ENCODE peak calls at places on chromosomes 4 and X, in seven cellular contexts. C is endodermal cell; M is esophagus squamous epithelium; X is CD8-positive, alpha-beta T cell; I is PC-9; W is effector memory CD4-positive, alpha-beta T cell; B is IMR-90. S is an unnamed sample. For H3K4me1, the result is how much of the 10 kb centered on the place peaks cover.

GRCh38 chrX:13080128-13080795 is 35.8 kb upstream of the FAM9C start:
- DNase-seq in C (no peak), M (no peak), X (no peak), I (no peak), W (no peak), B (no peak), S (no peak)

GRCh38 chr4:78057600-78058560 is 757 bp downstream of the FRAS1 start:
- DNase-seq in C (peak), M (no peak), X (peak), I (peak), W (no peak), B (peak), S (peak)

GRCh38 chrX:119721487-119721886 is 28.5 kb upstream of the SEPTIN6 start:
- DNase-seq in C (no peak), M (no peak), X (no peak), I (no peak), W (no peak), B (no peak), S (no peak)

GRCh38 chr4:89447543-89447942 is 139.9 kb upstream of the GPRIN3 start:
- DNase-seq in C (no peak), M (no peak), X (no peak), I (no peak), W (no peak), B (no peak), S (no peak)

GRCh38 chr4:102578819-102579218 is 77.7 kb downstream of the NFKB1 start:
- DNase-seq in C (peak), M (no peak), X (no peak), I (no peak), W (no peak), B (no peak), S (no peak)

GRCh38 chr4:19438228-19438627 is 813.5 kb upstream of the SLIT2 start:
- DNase-seq in C (no peak), M (no peak), X (no peak), I (no peak), W (no peak), B (peak), S (no peak)

GRCh38 chr4:38034986-38035882 is 75.0 kb downstream of the PTTG2 start:
- DNase-seq in C (no peak), M (no peak), X (peak), I (peak), W (peak), B (peak), S (no peak)

GRCh38 chr4:165844151-165844550 is 28.9 kb upstream of the TLL1 start:
- DNase-seq in C (no peak), M (no peak), X (no peak), I (no peak), W (no peak), B (no peak), S (no peak)

GRCh38 chrX:46398874-46399273 is 146.3 kb downstream of the ZNF674 start:
- DNase-seq in C (no peak), M (no peak), X (no peak), I (no peak), W (no peak), B (no peak), S (no peak)

GRCh38 chrX:47278684-47279083 is 45.9 kb downstream of the USP11 start:
- DNase-seq in C (no peak), M (no peak), X (no peak), I (peak), W (no peak), B (peak), S (no peak)

GRCh38 chr4:143512978-143513313 is 556 bp upstream of the SMARCA5 start:
- DNase-seq in C (no peak), M (no peak), X (no peak), I (no peak), W (peak), B (no peak), S (no peak)

GRCh38 chrX:141341341-141341740 is 99.0 kb upstream of the SPANXC start:
- DNase-seq in C (no peak), M (no peak), X (no peak), I (no peak), W (no peak), B (peak), S (no peak)

GRCh38 chr4:48227662-48228061 is 42.0 kb downstream of the TEC start:
- DNase-seq in C (no peak), M (no peak), X (no peak), I (no peak), W (no peak), B (no peak), S (no peak)

GRCh38 chrX:30791296-30792278 is 97.5 kb downstream of the TAB3 start:
- DNase-seq in C (peak), M (no peak), X (no peak), I (no peak), W (no peak), B (no peak), S (no peak)

GRCh38 chr4:138535316-138535715 is 293.2 kb upstream of the SLC7A11 start:
- DNase-seq in C (no peak), M (no peak), X (no peak), I (no peak), W (no peak), B (no peak), S (no peak)

GRCh38 chr4:128571747-128572146 is 237.8 kb upstream of the JADE1 start:
- DNase-seq in C (no peak), M (no peak), X (no peak), I (peak), W (no peak), B (peak), S (peak)

GRCh38 chrX:125436855-125437254 is 117.2 kb downstream of the TEX13C start:
- DNase-seq in C (no peak), M (no peak), X (no peak), I (no peak), W (no peak), B (no peak), S (no peak)

GRCh38 chr4:71400788-71401187 is 62.0 kb downstream of the SLC4A4 start:
- DNase-seq in C (no peak), M (no peak), X (no peak), I (no peak), W (no peak), B (no peak), S (no peak)

GRCh38 chrX:22249371-22249770 is 23.3 kb upstream of the CBLL2 start:
- DNase-seq in C (no peak), M (no peak), X (no peak), I (no peak), W (no peak), B (no peak), S (no peak)

GRCh38 chrX:134580947-134581346 is 77.3 kb downstream of the PLAC1 start:
- DNase-seq in C (no peak), M (no peak), X (no peak), I (no peak), W (no peak), B (peak), S (no peak)

GRCh38 chrX:110280954-110281353 is 36.9 kb downstream of the AMMECR1 start:
- DNase-seq in C (no peak), M (no peak), X (no peak), I (no peak), W (no peak), B (peak), S (no peak)

GRCh38 chr4:173243321-173243720 is 74.7 kb downstream of the GALNT7 start:
- DNase-seq in C (no peak), M (no peak), X (no peak), I (peak), W (no peak), B (peak), S (no peak)

GRCh38 chr4:41933997-41934812 is 1.0 kb upstream of the TMEM33 start:
- DNase-seq in C (no peak), M (no peak), X (no peak), I (peak), W (no peak), B (no peak), S (no peak)

GRCh38 chrX:153763989-153764755 is at the start of gene PLXNB3:
- DNase-seq in C (peak), M (no peak), X (peak), I (peak), W (peak), B (peak), S (peak)

GRCh38 chr4:117324851-117325491 is 239.6 kb upstream of the TRAM1L1 start:
- DNase-seq in C (no peak), M (no peak), X (no peak), I (peak), W (no peak), B (peak), S (no peak)

GRCh38 chrX:96447161-96447560 is 237.5 kb upstream of the DIAPH2 start:
- DNase-seq in C (no peak), M (no peak), X (no peak), I (no peak), W (no peak), B (no peak), S (no peak)

GRCh38 chrX:10631416-10632145 is 11.2 kb upstream of the MID1 start:
- DNase-seq in C (no peak), M (no peak), X (no peak), I (no peak), W (no peak), B (peak), S (no peak)

GRCh38 chr4:97759785-97760184 is 383.5 kb downstream of the STPG2 start:
- DNase-seq in C (no peak), M (no peak), X (no peak), I (no peak), W (no peak), B (no peak), S (no peak)

GRCh38 chrX:10577863-10578262 is 42.5 kb downstream of the MID1 start:
- DNase-seq in C (no peak), M (no peak), X (no peak), I (no peak), W (no peak), B (no peak), S (no peak)

GRCh38 chrX:56233682-56234081 is 1.5 kb downstream of the KLF8 start:
- DNase-seq in C (peak), M (no peak), X (no peak), I (peak), W (peak), B (no peak), S (peak)

GRCh38 chr4:53185853-53186590 is 179.8 kb downstream of the SCFD2 start:
- DNase-seq in C (no peak), M (no peak), X (no peak), I (no peak), W (no peak), B (peak), S (no peak)

GRCh38 chr4:3766207-3766790 is at the start of gene ADRA2C:
- DNase-seq in C (peak), M (no peak), X (no peak), I (no peak), W (no peak), B (no peak), S (peak)
- H3K4me1 ChIP-seq in C (under half), M (under half), X (under half), I (under half), W (under half), B (under half), S (under half)

DNA sequence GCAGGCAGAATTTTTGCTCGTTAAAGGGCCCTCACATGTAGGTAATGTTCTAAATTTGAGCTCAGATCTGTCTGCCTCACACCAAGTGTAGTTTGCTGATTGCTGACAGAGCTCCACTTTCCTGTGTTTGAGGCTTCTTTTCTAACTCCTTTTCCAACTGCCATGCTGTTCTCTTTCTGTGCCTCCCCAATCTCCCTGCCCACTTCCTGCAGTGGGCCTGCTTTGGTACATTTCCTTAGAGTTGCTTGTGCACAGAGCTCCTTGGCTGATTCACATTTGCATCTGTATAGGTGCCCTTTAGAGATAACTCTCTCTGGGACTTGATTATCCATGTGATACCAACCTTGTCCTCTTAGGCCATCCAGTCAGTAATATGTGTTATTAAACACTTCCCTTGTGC is 4.5 kb downstream of the MED28 start:
- DNase-seq in C (no peak), M (no peak), X (no peak), I (no peak), W (no peak), B (no peak), S (no peak)
- H3K4me1 ChIP-seq in C (under half), M (under half), X (under half), I (under half), W (under half), B (under half), S (under half)

DNA sequence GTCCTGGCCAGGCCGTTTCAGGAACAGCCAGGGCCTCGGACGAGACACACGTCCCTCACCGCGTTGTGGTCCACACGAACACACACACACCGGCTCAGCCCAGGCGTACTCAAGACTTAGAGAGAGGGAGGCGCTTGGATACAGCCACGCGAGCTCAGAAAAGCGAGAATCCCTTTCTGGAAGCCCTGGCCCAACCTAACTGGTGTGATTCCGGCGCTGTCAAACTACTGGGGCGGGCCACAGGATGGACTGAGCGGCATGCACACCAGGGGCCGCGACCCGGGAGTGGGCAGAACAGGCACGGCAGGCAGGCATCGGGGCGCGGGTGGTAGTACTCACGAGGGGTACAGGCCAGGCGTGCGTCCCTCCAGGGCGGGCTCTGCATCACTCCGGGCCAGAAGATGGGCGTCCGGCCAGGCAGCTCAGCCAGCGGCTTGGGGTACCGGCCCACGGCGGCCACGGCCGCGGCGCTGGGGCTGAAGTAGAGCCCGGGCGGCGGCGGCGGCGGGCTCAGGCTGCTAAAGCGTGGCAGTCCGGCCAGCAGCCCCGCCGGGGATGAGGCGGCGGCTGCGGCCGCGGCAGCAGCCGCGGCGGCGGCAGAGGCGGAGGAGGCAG is 1.8 kb downstream of the NKX6-1 start:
- DNase-seq in C (no peak), M (no peak), X (no peak), I (no peak), W (no peak), B (peak), S (no peak)
- H3K4me1 ChIP-seq in C (under half), M (under half), X (under half), I (under half), W (under half), B (under half), S (under half)

DNA sequence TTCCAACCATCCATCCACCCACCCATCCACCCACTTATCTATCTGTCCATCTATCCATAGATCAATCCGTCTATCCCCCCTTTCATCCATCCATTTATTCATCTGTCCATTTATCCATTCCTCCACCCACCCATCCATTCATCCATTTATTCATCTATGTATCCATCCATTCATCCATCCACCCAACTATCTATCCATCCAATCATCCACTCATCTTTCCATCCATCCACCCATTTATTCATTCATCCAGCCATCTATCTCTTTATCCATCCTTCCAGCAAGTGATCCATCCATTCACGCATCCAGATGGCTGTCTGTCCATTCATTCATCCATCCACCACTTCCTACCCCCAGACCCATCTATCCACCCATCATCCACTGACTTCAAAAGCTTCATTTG is 84.0 kb upstream of the CD99 start:
- DNase-seq in C (no peak), M (no peak), X (no peak), I (no peak), W (no peak), B (no peak), S (no peak)
- H3K4me1 ChIP-seq in C (under half), M (under half), X (under half), I (under half), W (under half), B (under half), S (under half)

GRCh38 chr4:163612762-163613161 is 118.3 kb downstream of the TMA16 start:
- DNase-seq in C (no peak), M (no peak), X (no peak), I (no peak), W (no peak), B (no peak), S (no peak)
- H3K4me1 ChIP-seq in C (under half), M (under half), X (under half), I (under half), W (under half), B (under half), S (under half)

GRCh38 chr4:10105421-10105820 is 11.2 kb downstream of the WDR1 start:
- DNase-seq in C (no peak), M (no peak), X (no peak), I (no peak), W (no peak), B (no peak), S (no peak)

GRCh38 chr4:10105920-10106319 is 10.7 kb downstream of the WDR1 start:
- DNase-seq in C (no peak), M (no peak), X (no peak), I (no peak), W (no peak), B (no peak), S (no peak)

GRCh38 chr4:10104991-10105276 is 11.7 kb downstream of the WDR1 start:
- DNase-seq in C (no peak), M (no peak), X (no peak), I (no peak), W (no peak), B (no peak), S (no peak)

GRCh38 chr4:10107111-10108091 is 9.2 kb downstream of the WDR1 start:
- DNase-seq in C (no peak), M (no peak), X (no peak), I (no peak), W (no peak), B (peak), S (no peak)

DNA sequence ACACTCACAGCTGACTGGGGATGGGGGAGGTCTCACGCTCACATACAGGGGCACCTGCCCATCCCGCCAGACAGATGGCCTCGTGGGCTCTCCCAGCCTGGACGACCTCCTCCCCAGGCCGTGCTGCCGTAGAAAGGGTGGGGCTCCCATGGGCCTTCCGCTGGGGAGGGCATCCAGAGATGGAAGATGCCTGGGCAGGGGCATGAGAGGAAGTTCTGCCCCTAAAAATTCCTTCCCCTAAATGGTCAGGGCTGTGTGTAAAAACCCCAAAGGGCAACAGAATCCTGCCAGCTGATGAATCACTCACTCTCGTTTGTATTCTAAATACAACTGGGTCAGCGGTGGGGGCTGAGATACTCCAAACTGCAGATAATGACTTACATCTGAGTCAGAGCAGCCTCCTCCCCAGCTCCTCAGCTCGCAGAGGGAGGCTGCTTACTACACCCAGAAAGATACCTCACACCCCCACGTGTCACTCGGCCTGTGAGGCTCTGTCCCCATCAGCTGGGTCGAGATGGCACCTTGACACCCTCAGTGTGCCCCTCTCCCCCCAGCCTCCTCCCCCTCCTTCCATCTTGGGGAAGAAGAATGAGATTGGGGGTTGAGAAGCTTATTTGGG is 10.1 kb downstream of the WDR1 start:
- DNase-seq in C (no peak), M (no peak), X (peak), I (peak), W (peak), B (peak), S (peak)
- H3K4me1 ChIP-seq in C (under half), M (half or more), X (half or more), I (under half), W (half or more), B (half or more), S (under half)

GRCh38 chr4:7806724-7807123 is 132.9 kb downstream of the AFAP1 start:
- DNase-seq in C (no peak), M (no peak), X (no peak), I (no peak), W (no peak), B (no peak), S (no peak)
- H3K4me1 ChIP-seq in C (under half), M (under half), X (under half), I (under half), W (under half), B (under half), S (under half)

GRCh38 chr4:158823461-158823873 is 54.6 kb downstream of the FNIP2 start:
- DNase-seq in C (no peak), M (no peak), X (no peak), I (no peak), W (no peak), B (peak), S (no peak)
- H3K4me1 ChIP-seq in C (under half), M (half or more), X (under half), I (half or more), W (under half), B (under half), S (under half)

GRCh38 chr4:1220566-1220965 is 28.4 kb downstream of the CTBP1 start:
- DNase-seq in C (no peak), M (no peak), X (no peak), I (no peak), W (no peak), B (no peak), S (no peak)

GRCh38 chr4:1222938-1223690 is 25.8 kb downstream of the CTBP1 start:
- DNase-seq in C (no peak), M (no peak), X (no peak), I (no peak), W (no peak), B (no peak), S (no peak)

GRCh38 chr4:1222036-1222789 is 26.7 kb downstream of the CTBP1 start:
- DNase-seq in C (no peak), M (no peak), X (no peak), I (no peak), W (no peak), B (no peak), S (no peak)

GRCh38 chr4:1219553-1219950 is 29.4 kb downstream of the CTBP1 start:
- DNase-seq in C (no peak), M (no peak), X (no peak), I (no peak), W (no peak), B (peak), S (no peak)

GRCh38 chr4:1221155-1221870 is 27.6 kb downstream of the CTBP1 start:
- DNase-seq in C (no peak), M (no peak), X (no peak), I (no peak), W (no peak), B (no peak), S (no peak)
- H3K4me1 ChIP-seq in C (under half), M (half or more), X (under half), I (under half), W (under half), B (under half), S (under half)

S was measured in uterus.